ENCODE peak calls at places on chromosomes 2 and 18, in four cellular contexts. One of them, this sample, is unnamed.

GRCh38 chr2:239762742-239763269 is 262.3 kb downstream of the NDUFA10 start:
- DNase-seq in dorsolateral prefrontal cortex: no peak
- DNase-seq in heart left ventricle: no peak
- DNase-seq in thoracic aorta: peak; percentile 19
- DNase-seq in this sample: peak; percentile 1

GRCh38 chr2:165839610-165840009 is 45.6 kb upstream of the GALNT3 start:
- DNase-seq in heart left ventricle: no peak
- DNase-seq in dorsolateral prefrontal cortex: no peak
- DNase-seq in thoracic aorta: no peak
- DNase-seq in this sample: no peak

GRCh38 chr2:232387451-232388171 is 9.1 kb downstream of the ALPP start:
- DNase-seq in dorsolateral prefrontal cortex: no peak
- DNase-seq in thoracic aorta: no peak
- DNase-seq in heart left ventricle: peak; percentile 47
- DNase-seq in this sample: no peak

GRCh38 chr2:44952143-44952805 is 10.8 kb downstream of the SIX3 start:
- DNase-seq in dorsolateral prefrontal cortex: no peak
- DNase-seq in thoracic aorta: no peak
- DNase-seq in heart left ventricle: no peak
- DNase-seq in this sample: peak; percentile 71

GRCh38 chr2:227804970-227805369 is 8.7 kb upstream of the CCL20 start:
- DNase-seq in dorsolateral prefrontal cortex: no peak
- DNase-seq in thoracic aorta: no peak
- DNase-seq in heart left ventricle: no peak
- DNase-seq in this sample: no peak

GRCh38 chr2:950627-950992 is at the start of gene SNTG2:
- DNase-seq in dorsolateral prefrontal cortex: no peak
- DNase-seq in thoracic aorta: no peak
- DNase-seq in heart left ventricle: no peak
- DNase-seq in this sample: no peak

GRCh38 chr2:85662899-85663683 is 4.9 kb downstream of the SFTPB start:
- DNase-seq in thoracic aorta: peak; percentile 39
- DNase-seq in dorsolateral prefrontal cortex: no peak
- DNase-seq in heart left ventricle: no peak
- DNase-seq in this sample: no peak

GRCh38 chr2:8543412-8544167 is 138.3 kb upstream of the ID2 start:
- DNase-seq in dorsolateral prefrontal cortex: no peak
- DNase-seq in heart left ventricle: peak; percentile 81
- DNase-seq in thoracic aorta: peak; percentile 47
- DNase-seq in this sample: no peak

GRCh38 chr2:37615808-37616673 is 55.4 kb downstream of the CDC42EP3 start:
- DNase-seq in thoracic aorta: no peak
- DNase-seq in heart left ventricle: peak; percentile 74
- DNase-seq in dorsolateral prefrontal cortex: no peak
- DNase-seq in this sample: no peak

GRCh38 chr18:27685807-27686412 is 491.0 kb downstream of the CDH2 start:
- DNase-seq in heart left ventricle: no peak
- DNase-seq in dorsolateral prefrontal cortex: peak; percentile 14
- DNase-seq in thoracic aorta: no peak
- DNase-seq in this sample: peak; percentile 31

GRCh38 chr2:33552758-33553461 is 46.2 kb downstream of the FAM98A start:
- DNase-seq in dorsolateral prefrontal cortex: no peak
- DNase-seq in thoracic aorta: no peak
- DNase-seq in heart left ventricle: no peak
- DNase-seq in this sample: no peak
- TF ChIP-seq CTCF in dorsolateral prefrontal cortex: no peak
- TF ChIP-seq CTCF in thoracic aorta: no peak
- TF ChIP-seq CTCF in heart left ventricle: no peak
- TF ChIP-seq CTCF in this sample: no peak

DNA sequence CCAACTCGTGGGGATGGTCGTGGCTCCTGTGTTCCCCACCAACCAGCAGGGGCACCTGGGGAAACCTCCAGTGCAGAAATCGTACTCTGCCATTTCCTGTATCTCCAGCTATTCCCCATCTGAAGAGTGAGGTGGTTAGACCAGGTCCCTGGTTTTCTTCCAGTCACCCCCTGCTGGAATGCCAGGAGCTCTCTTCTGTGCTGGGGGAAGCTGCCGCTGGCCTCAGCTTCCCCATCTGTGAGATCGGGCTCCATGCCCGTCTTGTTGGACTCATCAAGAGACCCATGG is 119.7 kb downstream of the INHBB start:
- DNase-seq in dorsolateral prefrontal cortex: no peak
- DNase-seq in thoracic aorta: no peak
- DNase-seq in heart left ventricle: no peak
- DNase-seq in this sample: no peak
- H3K27me3 ChIP-seq in dorsolateral prefrontal cortex: no peaks in the 10 kb centered on the region
- H3K27me3 ChIP-seq in thoracic aorta: no peaks in the 10 kb centered on the region
- H3K27me3 ChIP-seq in heart left ventricle: no peaks in the 10 kb centered on the region
- H3K27me3 ChIP-seq in this sample: no peaks in the 10 kb centered on the region

GRCh38 chr2:148565272-148565894 is 79.2 kb upstream of the EPC2 start:
- DNase-seq in thoracic aorta: no peak
- DNase-seq in heart left ventricle: no peak
- DNase-seq in dorsolateral prefrontal cortex: no peak
- DNase-seq in this sample: no peak
- TF ChIP-seq CTCF in thoracic aorta: peak; percentile 44
- TF ChIP-seq CTCF in heart left ventricle: peak; percentile 46
- TF ChIP-seq CTCF in dorsolateral prefrontal cortex: no peak
- TF ChIP-seq CTCF in this sample: no peak

DNA sequence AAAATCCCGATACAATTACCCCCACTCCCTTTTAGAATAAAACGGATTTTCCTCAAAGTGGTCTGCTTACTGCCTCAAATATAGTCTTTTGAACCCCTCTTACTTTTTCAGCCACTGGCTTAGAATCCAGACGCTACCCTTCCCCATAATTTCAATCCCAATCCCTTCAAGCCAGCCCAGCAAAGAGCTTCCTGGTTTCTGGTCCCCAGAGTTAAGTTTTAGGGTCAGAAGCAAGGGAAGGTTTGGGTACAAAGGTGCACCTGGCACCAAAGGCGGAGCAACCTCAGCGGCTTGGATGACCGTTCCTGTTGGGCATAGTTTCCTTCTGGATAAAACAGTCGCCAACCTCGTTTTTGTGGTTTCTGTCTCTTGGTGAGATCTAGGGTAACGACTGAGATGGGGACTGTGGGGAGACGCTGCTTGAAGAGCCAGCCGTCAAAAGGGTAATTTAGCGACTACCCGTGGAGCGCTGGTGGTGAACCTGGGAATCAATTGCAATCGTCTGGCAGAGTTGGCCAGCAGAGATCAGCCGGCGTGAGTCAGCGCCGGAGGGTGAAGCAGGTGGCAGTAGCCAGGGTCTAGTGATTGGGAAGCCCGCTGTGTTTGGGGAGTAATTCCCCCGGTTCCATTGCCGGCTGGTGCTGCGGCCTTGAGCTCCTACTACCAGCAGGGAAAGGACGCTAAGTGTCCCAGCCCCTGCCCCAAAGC is 1.6 kb downstream of the FEV start:
- DNase-seq in dorsolateral prefrontal cortex: no peak
- DNase-seq in thoracic aorta: no peak
- DNase-seq in heart left ventricle: no peak
- DNase-seq in this sample: no peak
- H3K27me3 ChIP-seq in dorsolateral prefrontal cortex: peaks cover 97% of the 10 kb centered on the region
- H3K27me3 ChIP-seq in thoracic aorta: peaks cover 27% of the 10 kb centered on the region
- H3K27me3 ChIP-seq in heart left ventricle: peaks cover 86% of the 10 kb centered on the region
- H3K27me3 ChIP-seq in this sample: peaks cover 11% of the 10 kb centered on the region

GRCh38 chr2:111629983-111630382 is 254.0 kb downstream of the ANAPC1 start:
- DNase-seq in thoracic aorta: no peak
- DNase-seq in heart left ventricle: no peak
- DNase-seq in dorsolateral prefrontal cortex: no peak
- DNase-seq in this sample: no peak

GRCh38 chr2:111627256-111627655 is 256.7 kb downstream of the ANAPC1 start:
- DNase-seq in thoracic aorta: no peak
- DNase-seq in heart left ventricle: no peak
- DNase-seq in dorsolateral prefrontal cortex: no peak
- DNase-seq in this sample: no peak

GRCh38 chr2:111626862-111627163 is 257.2 kb downstream of the ANAPC1 start:
- DNase-seq in dorsolateral prefrontal cortex: no peak
- DNase-seq in heart left ventricle: no peak
- DNase-seq in thoracic aorta: no peak
- DNase-seq in this sample: no peak

GRCh38 chr2:111626037-111626861 is 257.7 kb downstream of the ANAPC1 start:
- DNase-seq in dorsolateral prefrontal cortex: no peak
- DNase-seq in thoracic aorta: no peak
- DNase-seq in heart left ventricle: no peak
- DNase-seq in this sample: no peak

GRCh38 chr2:111628221-111628620 is 255.8 kb downstream of the ANAPC1 start:
- DNase-seq in thoracic aorta: no peak
- DNase-seq in heart left ventricle: no peak
- DNase-seq in dorsolateral prefrontal cortex: no peak
- DNase-seq in this sample: no peak
- TF ChIP-seq CTCF in thoracic aorta: no peak
- TF ChIP-seq CTCF in heart left ventricle: no peak
- TF ChIP-seq CTCF in dorsolateral prefrontal cortex: no peak
- TF ChIP-seq CTCF in this sample: no peak

This sample was measured in Caco-2.